ENCODE peak calls at places on chromosomes 12 and 14, in nine cellular contexts. Q is NCI-H510A; S is AG09309; L is stimulated activated CD8-positive, alpha-beta memory T cell treated with anti-CD3 and anti-CD28 coated beads, Interleukin-7, amount 100 ng/mL, for 1 hour; C is astrocyte of the spinal cord; W is foreskin fibroblast; K is MCF 10A; F is mesothelial cell of epicardium; E is posterior vena cava. A is an unnamed sample.

GRCh38 chr12:105724651-105725050 is 394.2 kb downstream of the C12orf75 start:
- DNase-seq in Q (no peak), S (no peak), L (no peak), C (peak), W (no peak), K (no peak), F (no peak), E (no peak), A (no peak)

GRCh38 chr12:4648099-4648498 is 752 bp downstream of the AKAP3 start:
- DNase-seq in Q (no peak), S (no peak), L (no peak), C (no peak), W (peak), K (no peak), F (no peak), E (no peak), A (peak)

GRCh38 chr12:108381793-108382436 is 42.8 kb upstream of the CMKLR1 start:
- DNase-seq in Q (no peak), S (no peak), L (no peak), C (peak), W (peak), K (peak), F (no peak), E (no peak), A (no peak)

GRCh38 chr12:131860472-131861260 is 32.5 kb downstream of the MMP17 start:
- DNase-seq in Q (no peak), S (no peak), L (no peak), C (peak), W (peak), K (peak), F (no peak), E (peak), A (peak)

GRCh38 chr12:42560977-42561376 is 28.6 kb downstream of the PRICKLE1 start:
- DNase-seq in Q (no peak), S (no peak), L (no peak), C (no peak), W (no peak), K (no peak), F (no peak), E (no peak), A (no peak)

GRCh38 chr14:77991128-77991772 is 178.9 kb upstream of the NRXN3 start:
- DNase-seq in Q (no peak), S (no peak), L (no peak), C (no peak), W (no peak), K (no peak), F (no peak), E (no peak), A (no peak)

GRCh38 chr14:76812093-76812421 is 625 bp downstream of the ANGEL1 start:
- DNase-seq in Q (no peak), S (no peak), L (no peak), C (no peak), W (no peak), K (peak), F (no peak), E (no peak), A (no peak)

GRCh38 chr12:40953076-40953475 is 235.0 kb upstream of the PDZRN4 start:
- DNase-seq in Q (no peak), S (no peak), L (no peak), C (peak), W (peak), K (no peak), F (no peak), E (no peak), A (no peak)

GRCh38 chr12:8907513-8907912 is 6.8 kb upstream of the PHC1 start:
- DNase-seq in Q (no peak), S (no peak), L (no peak), C (no peak), W (no peak), K (no peak), F (no peak), E (no peak), A (no peak)

GRCh38 chr12:5872745-5873144 is 72.3 kb downstream of the ANO2 start:
- DNase-seq in Q (no peak), S (no peak), L (no peak), C (peak), W (peak), K (peak), F (no peak), E (no peak), A (no peak)

GRCh38 chr14:24058951-24059475 is 7.2 kb downstream of the CARMIL3 start:
- DNase-seq in Q (no peak), S (no peak), L (no peak), C (no peak), W (no peak), K (no peak), F (no peak), E (peak), A (no peak)

A was measured in SHP77.